ENCODE peak calls at places on chromosomes 7 and 10, in five cellular contexts. S is HepG2, G is A549, Q is K562, B is H1. W is an unnamed sample.

GRCh38 chr10:88820990-88821389 is 18.5 kb downstream of the LIPM start:
- DNase-seq in S (no peak), G (no peak), B (no peak), Q (no peak), W (no peak)

GRCh38 chr7:1846331-1847065 is 176.4 kb downstream of the ELFN1 start:
- DNase-seq in S (no peak), B (no peak), G (no peak), Q (no peak), W (no peak)

GRCh38 chr10:99920901-99921300 is 88.8 kb downstream of the DNMBP start:
- DNase-seq in G (no peak), B (no peak), Q (no peak), S (no peak), W (peak)

GRCh38 chr10:110821508-110821907 is 50.2 kb upstream of the PDCD4 start:
- DNase-seq in S (no peak), B (no peak), G (no peak), Q (no peak), W (no peak)

GRCh38 chr7:76430211-76430610 is 5.5 kb downstream of the ZP3 start:
- DNase-seq in Q (peak), B (no peak), S (no peak), G (no peak), W (no peak)

GRCh38 chr10:24552346-24553016 is 171.2 kb downstream of the ARHGAP21 start:
- DNase-seq in S (peak), G (peak), B (peak), Q (peak), W (no peak)

GRCh38 chr10:120824864-120825263 is 26.3 kb upstream of the WDR11 start:
- DNase-seq in Q (peak), G (peak), S (peak), B (peak), W (peak)

GRCh38 chr10:132909491-132910071 is 32.8 kb downstream of the CFAP46 start:
- DNase-seq in S (no peak), B (no peak), G (no peak), Q (no peak), W (no peak)

GRCh38 chr10:102812213-102812876 is 24.9 kb downstream of the CYP17A1 start:
- DNase-seq in S (no peak), B (no peak), Q (no peak), G (no peak), W (no peak)

GRCh38 chr10:31099101-31099500 is 67.4 kb upstream of the ZNF438 start:
- DNase-seq in B (no peak), Q (no peak), G (no peak), S (no peak), W (no peak)

GRCh38 chr7:50791921-50792341 is 9.2 kb upstream of the GRB10 start:
- DNase-seq in G (no peak), S (peak), Q (peak), B (no peak), W (peak)

GRCh38 chr7:192035-192649 is at the start of gene FAM20C:
- DNase-seq in Q (no peak), B (no peak), S (no peak), G (peak), W (peak)

GRCh38 chr10:152915-153314 is 17.7 kb downstream of the ZMYND11 start:
- DNase-seq in Q (no peak), G (no peak), B (no peak), S (no peak), W (no peak)

GRCh38 chr10:59720377-59720776 is 10.7 kb upstream of the SLC16A9 start:
- DNase-seq in S (no peak), G (no peak), Q (no peak), B (no peak), W (no peak)

GRCh38 chr10:21100871-21101514 is 203.9 kb upstream of the NEBL start:
- DNase-seq in B (no peak), S (no peak), Q (no peak), G (no peak), W (peak)

GRCh38 chr7:52140848-52141247 is 824.2 kb upstream of the COBL start:
- DNase-seq in Q (no peak), G (no peak), B (no peak), S (no peak), W (no peak)

GRCh38 chr7:82325416-82325815 is 118.2 kb downstream of the CACNA2D1 start:
- DNase-seq in S (no peak), B (no peak), Q (no peak), G (no peak), W (no peak)

GRCh38 chr7:37038706-37039105 is 314.4 kb upstream of the AOAH start:
- DNase-seq in G (no peak), Q (no peak), S (no peak), B (no peak), W (no peak)

GRCh38 chr7:37033141-37033540 is 308.8 kb upstream of the AOAH start:
- DNase-seq in Q (no peak), B (no peak), G (no peak), S (no peak), W (no peak)

GRCh38 chr7:37037286-37037685 is 313.0 kb upstream of the AOAH start:
- DNase-seq in S (no peak), Q (no peak), B (no peak), G (no peak), W (peak)

GRCh38 chr7:37032258-37032601 is 307.9 kb upstream of the AOAH start:
- DNase-seq in B (no peak), Q (no peak), G (no peak), S (no peak), W (no peak)

GRCh38 chr7:37035631-37036030 is 311.3 kb upstream of the AOAH start:
- DNase-seq in Q (no peak), B (no peak), S (no peak), G (no peak), W (no peak)
- TF ChIP-seq JUN in Q (no peak), B (no peak), S (no peak), G (no peak), W (no peak)

DNA sequence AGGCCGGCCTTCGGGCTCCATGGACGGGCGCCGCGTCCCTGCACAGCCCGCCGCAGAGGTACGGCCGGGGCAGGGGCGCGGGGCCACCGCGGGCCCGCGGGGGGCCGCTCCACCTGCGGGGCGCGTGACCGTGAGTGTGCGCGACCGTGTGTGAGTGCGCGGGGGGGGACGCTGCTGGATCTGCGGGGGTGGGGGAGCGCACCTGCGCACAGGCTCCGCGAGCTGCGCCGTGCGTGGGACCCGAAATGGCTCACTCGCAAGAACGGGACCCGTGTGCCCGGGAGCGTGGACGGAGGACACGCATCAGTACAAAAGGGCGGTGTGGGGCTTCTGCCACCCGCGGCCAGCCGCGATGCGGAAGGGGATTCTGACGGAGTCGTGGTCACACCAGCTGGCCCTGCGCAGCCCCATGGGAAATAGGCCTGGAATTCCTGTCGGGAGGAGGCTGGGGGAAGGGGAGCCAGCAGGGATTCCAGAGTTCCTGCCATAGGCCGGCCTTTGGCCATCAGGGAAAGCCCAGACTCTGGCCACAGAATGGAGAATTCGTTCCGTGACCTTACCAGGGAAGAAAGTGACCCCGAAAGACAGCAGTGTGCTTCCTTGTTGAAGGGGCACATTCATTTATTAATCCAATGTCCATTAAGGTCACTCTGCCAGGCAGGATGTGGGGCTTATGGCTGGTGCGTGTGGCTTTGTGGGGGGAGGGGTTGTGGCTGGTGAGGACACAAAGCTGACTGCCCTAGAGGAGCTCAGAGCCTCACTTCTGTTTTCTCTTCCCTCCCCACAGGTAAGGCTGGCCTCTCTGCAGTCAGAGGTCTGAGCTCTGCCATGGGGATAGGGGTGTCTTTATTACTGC is 490 bp downstream of the REPIN1 start:
- DNase-seq in Q (peak), B (peak), G (peak), S (peak), W (peak)
- TF ChIP-seq POLR2A in Q (no peak), B (peak), G (no peak), S (peak), W (no peak)

GRCh38 chr7:108363659-108364058 is 92.6 kb downstream of the NRCAM start:
- DNase-seq in S (no peak), G (no peak), Q (no peak), B (no peak), W (no peak)

GRCh38 chr7:108358553-108358952 is 97.7 kb downstream of the NRCAM start:
- DNase-seq in G (peak), S (peak), B (no peak), Q (no peak), W (no peak)

DNA sequence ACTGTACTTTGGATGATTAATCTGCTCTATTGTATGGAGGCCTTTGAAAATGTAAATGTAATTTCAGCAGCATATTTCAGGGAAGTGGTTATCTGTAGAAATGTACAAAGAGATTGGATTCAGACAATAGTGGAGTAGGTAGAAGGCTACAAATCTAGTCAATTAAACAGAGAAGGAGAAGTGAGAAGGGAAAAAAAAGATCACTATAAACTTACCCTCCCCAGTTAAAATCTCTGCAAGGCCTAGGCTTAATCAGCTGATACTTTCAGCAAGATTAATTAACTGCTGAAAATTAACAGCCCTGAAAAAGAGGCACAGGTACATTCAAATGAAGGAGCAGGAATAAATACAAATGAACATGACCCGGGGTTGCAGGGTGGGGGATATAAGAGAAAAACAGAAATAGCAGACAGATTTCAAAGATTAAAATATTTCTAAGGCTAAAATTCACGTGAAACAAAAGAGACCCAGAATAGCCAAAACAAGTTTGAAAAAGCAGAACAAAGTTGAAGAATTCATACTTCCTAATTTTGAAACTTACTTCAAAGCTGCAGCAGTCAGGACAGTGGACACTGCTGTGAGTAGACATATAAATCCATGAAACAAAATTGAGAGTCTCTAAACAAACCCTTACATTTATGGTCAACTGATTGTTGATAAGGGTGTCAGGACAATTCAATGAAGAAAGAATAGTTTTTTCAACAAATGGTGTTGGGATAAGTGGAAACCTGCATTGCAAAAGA is 96.0 kb downstream of the NRCAM start:
- DNase-seq in B (no peak), Q (no peak), S (no peak), G (no peak), W (no peak)
- TF ChIP-seq JUN in B (no peak), Q (no peak), S (no peak), G (no peak), W (no peak)

DNA sequence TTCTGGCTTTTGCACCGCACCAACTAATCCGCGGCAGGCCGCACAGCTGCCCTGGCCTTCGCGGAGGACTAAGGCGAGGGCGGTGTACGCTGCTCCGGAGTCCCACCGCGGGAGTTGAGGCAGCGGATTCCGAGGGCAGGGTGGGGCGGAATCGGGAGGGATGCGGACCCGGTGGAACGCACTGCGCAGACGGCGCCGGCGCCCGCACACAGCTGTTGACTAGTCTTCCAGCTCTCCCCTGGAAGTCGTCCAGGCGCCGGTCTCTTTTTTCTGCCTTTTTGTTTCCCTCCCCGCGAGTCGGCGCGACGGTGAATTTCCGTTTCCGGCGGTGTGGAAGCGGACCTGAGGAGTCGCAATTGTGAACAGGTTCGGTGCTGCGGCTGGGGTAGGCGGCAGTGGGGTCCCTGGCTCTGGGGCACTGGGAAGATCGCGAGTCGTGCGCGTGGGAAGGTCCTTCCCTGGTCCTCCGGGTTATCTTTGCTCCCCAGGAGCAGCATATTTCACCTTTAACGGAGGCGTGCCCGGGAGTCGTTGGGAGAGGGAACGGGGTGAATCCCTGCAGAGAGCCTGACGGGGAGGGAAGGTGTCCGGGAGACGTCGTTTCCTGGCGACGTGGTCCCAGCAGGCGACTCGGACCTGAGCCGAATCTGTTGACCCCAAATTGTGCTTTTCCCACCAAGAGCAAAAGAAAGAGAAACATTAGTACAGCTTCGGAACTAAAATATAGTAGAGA is at the start of gene ASAH2B:
- DNase-seq in Q (peak), B (peak), S (peak), G (peak), W (peak)
- TF ChIP-seq POLR2A in Q (peak), B (peak), S (peak), G (peak), W (peak)

GRCh38 chr10:3048114-3049019 is 19.0 kb upstream of the PFKP start:
- DNase-seq in B (no peak), S (no peak), Q (peak), G (no peak), W (no peak)
- TF ChIP-seq JUN in B (no peak), S (no peak), Q (no peak), G (no peak), W (no peak)

GRCh38 chr7:98283127-98283886 is 1.8 kb downstream of the BRI3 start:
- DNase-seq in S (no peak), G (no peak), Q (no peak), B (no peak), W (peak)

GRCh38 chr7:98282727-98283126 is 1.2 kb downstream of the BRI3 start:
- DNase-seq in B (no peak), S (no peak), G (no peak), Q (no peak), W (peak)

GRCh38 chr7:98280296-98280695 is 1.2 kb upstream of the BRI3 start:
- DNase-seq in Q (no peak), S (no peak), B (no peak), G (no peak), W (no peak)

GRCh38 chr7:98280791-98281756 is at the start of gene BRI3:
- DNase-seq in S (peak), Q (peak), G (peak), B (peak), W (peak)

GRCh38 chr7:98281757-98282652 is 519 bp downstream of the BRI3 start:
- DNase-seq in G (no peak), B (no peak), Q (no peak), S (no peak), W (peak)
- TF ChIP-seq POLR2A in G (no peak), B (no peak), Q (no peak), S (no peak), W (peak)

GRCh38 chr7:20304366-20304765 is 26.3 kb upstream of the ITGB8 start:
- DNase-seq in Q (no peak), G (no peak), S (peak), B (no peak), W (no peak)

GRCh38 chr7:20305726-20306125 is 25.0 kb upstream of the ITGB8 start:
- DNase-seq in Q (no peak), S (no peak), B (no peak), G (no peak), W (no peak)

GRCh38 chr7:20306499-20306946 is 24.2 kb upstream of the ITGB8 start:
- DNase-seq in Q (peak), S (peak), G (no peak), B (no peak), W (peak)

GRCh38 chr7:20307901-20308300 is 22.8 kb upstream of the ITGB8 start:
- DNase-seq in S (no peak), Q (peak), B (no peak), G (no peak), W (no peak)

GRCh38 chr7:20307119-20307518 is 23.6 kb upstream of the ITGB8 start:
- DNase-seq in Q (peak), B (no peak), G (no peak), S (no peak), W (peak)
- TF ChIP-seq JUN in Q (no peak), B (no peak), G (no peak), S (no peak), W (no peak)

DNA sequence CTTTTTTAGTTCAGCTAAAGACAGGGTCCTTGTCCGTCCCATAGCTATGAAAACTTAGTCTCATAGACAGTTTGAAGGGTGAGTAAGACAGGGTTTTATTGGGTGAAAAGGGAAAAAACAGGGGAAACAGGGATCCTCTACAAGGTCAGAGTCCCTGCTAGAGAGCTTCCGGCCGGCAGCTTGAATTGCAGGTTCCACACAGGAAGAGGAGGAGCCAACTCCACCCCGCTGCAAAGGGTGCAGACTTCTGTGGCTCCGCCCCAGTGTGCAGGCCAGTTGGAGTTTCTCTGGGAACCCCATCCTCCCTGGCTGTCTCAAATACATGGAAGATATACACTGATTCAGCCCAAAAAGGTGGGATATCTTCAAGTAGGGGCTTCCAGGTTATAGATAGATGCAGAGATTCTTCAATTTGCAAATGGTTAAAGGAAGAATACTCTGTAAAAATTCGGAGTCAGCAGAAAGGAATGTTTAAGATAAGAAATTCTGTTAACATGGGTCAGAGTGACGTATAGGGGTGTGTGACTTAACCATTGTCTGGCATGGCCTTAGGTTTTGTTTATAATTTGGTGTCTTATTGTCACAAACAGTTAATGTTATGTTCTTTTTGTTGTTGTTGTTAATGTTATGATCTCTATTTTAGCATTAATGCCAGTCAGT is 34.6 kb upstream of the HECW1 start:
- DNase-seq in B (no peak), G (no peak), Q (peak), S (peak), W (no peak)
- TF ChIP-seq POLR2A in B (no peak), G (no peak), Q (peak), S (no peak), W (no peak)